ENCODE peak calls at places on chromosome 19, in seven cellular contexts. U, J, X, Q, G, R and T are unnamed samples.

GRCh38 chr19:44807652-44808462 is 1.0 kb upstream of the BCAM start:
- DNase-seq in U (peak; percentile 77), J (no peak), X (peak; percentile 59), Q (peak; percentile 40), G (no peak), R (peak; percentile 55), T (no peak)

GRCh38 chr19:55376381-55376933 is at the start of gene TMEM190:
- DNase-seq in U (no peak), J (peak; percentile 85), X (no peak), Q (no peak), G (no peak), R (no peak), T (no peak)

GRCh38 chr19:16936901-16937300 is 48.1 kb downstream of the F2RL3 start:
- DNase-seq in U (no peak), J (no peak), X (no peak), Q (no peak), G (no peak), R (no peak), T (no peak)

GRCh38 chr19:5969476-5969875 is 8.5 kb downstream of the RANBP3 start:
- DNase-seq in U (no peak), J (no peak), X (no peak), Q (no peak), G (peak; percentile 50), R (no peak), T (no peak)

GRCh38 chr19:31002852-31003251 is 346.4 kb downstream of the TSHZ3 start:
- DNase-seq in U (no peak), J (no peak), X (no peak), Q (no peak), G (no peak), R (no peak), T (no peak)

GRCh38 chr19:34316741-34317241 is 48.2 kb upstream of the GPI start:
- DNase-seq in U (no peak), J (no peak), X (no peak), Q (peak; percentile 23), G (peak; percentile 28), R (peak; percentile 4), T (no peak)

GRCh38 chr19:53774011-53774410 is 50.1 kb downstream of the NLRP12 start:
- DNase-seq in U (no peak), J (no peak), X (no peak), Q (no peak), G (no peak), R (no peak), T (no peak)

GRCh38 chr19:55452381-55453325 is 8.8 kb downstream of the ISOC2 start:
- DNase-seq in U (no peak), J (peak; percentile 91), X (peak; percentile 49), Q (peak; percentile 46), G (peak; percentile 88), R (no peak), T (no peak)

GRCh38 chr19:39843919-39844793 is 2.0 kb downstream of the FBL start:
- DNase-seq in U (no peak), J (no peak), X (no peak), Q (no peak), G (no peak), R (no peak), T (no peak)

GRCh38 chr19:5293607-5294089 is 47.0 kb downstream of the PTPRS start:
- DNase-seq in U (peak; percentile 33), J (peak; percentile 87), X (peak; percentile 49), Q (no peak), G (peak; percentile 79), R (no peak), T (no peak)

GRCh38 chr19:39199025-39199424 is 2.3 kb downstream of the NCCRP1 start:
- DNase-seq in U (no peak), J (no peak), X (peak; percentile 34), Q (no peak), G (peak; percentile 67), R (no peak), T (no peak)

GRCh38 chr19:4063369-4064072 is 3.2 kb downstream of the ZBTB7A start:
- DNase-seq in U (no peak), J (no peak), X (no peak), Q (peak; percentile 61), G (no peak), R (no peak), T (no peak)

GRCh38 chr19:31955061-31955460 is 390.3 kb upstream of the ZNF507 start:
- DNase-seq in U (no peak), J (no peak), X (peak; percentile 3), Q (no peak), G (no peak), R (no peak), T (no peak)

GRCh38 chr19:49533551-49534488 is 6.0 kb downstream of the RCN3 start:
- DNase-seq in U (peak; percentile 63), J (peak; percentile 97), X (peak; percentile 82), Q (peak; percentile 69), G (peak; percentile 88), R (no peak), T (peak; percentile 69)

GRCh38 chr19:46841458-46842083 is 9.1 kb downstream of the AP2S1 start:
- DNase-seq in U (no peak), J (no peak), X (peak; percentile 35), Q (peak; percentile 39), G (no peak), R (no peak), T (no peak)

GRCh38 chr19:9871626-9872338 is 36.7 kb downstream of the PIN1 start:
- DNase-seq in U (no peak), J (no peak), X (no peak), Q (no peak), G (no peak), R (no peak), T (no peak)

DNA sequence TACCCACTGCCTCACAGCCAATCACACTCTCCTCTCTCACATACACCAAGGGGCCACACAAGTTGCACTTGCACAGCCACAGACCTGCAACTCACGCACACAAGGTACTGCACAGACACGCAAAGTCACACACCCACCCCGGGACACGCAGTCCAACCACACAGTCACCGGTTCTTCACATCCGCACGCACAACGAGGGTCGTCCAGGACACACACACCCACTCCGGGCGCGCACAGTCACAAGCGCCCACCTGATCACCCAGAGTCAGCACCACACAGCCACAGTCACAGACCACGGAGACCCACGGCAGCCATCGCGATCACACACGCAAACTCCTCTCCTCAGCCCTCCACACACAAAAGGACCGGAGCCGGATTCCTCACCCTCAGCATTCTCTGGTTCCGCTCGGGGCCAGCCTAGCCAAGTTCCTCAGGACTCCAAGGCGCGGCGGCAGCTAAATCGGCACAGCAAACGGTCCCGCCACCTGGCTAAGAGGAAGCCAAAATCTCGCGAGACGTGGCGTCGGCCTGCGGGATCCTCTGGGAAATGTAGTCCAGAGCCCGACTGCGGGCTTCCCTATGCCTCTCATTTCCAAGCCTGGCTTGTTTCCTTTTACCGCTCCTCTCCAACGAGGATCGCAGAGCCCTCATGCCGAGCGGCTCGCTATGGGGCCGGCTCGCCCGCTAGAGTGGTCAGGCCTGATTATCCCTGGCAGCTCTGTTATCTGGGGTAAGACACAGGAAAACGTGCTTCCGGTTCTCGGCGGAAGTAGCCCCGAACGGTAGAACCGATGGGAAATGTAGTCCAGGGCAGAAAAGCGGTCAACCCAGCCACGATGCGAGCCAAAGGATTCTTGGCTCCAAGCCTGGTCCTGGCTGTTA is at the start of gene ZNF850:
- DNase-seq in U (peak; percentile 91), J (peak; percentile 94), X (peak; percentile 95), Q (peak; percentile 95), G (peak; percentile 97), R (peak; percentile 66), T (peak; percentile 59)
- TF ChIP-seq POLR2A in U (no peak), J (no peak), X (no peak), Q (peak; percentile 42), G (no peak), R (no peak), T (peak; percentile 81)

DNA sequence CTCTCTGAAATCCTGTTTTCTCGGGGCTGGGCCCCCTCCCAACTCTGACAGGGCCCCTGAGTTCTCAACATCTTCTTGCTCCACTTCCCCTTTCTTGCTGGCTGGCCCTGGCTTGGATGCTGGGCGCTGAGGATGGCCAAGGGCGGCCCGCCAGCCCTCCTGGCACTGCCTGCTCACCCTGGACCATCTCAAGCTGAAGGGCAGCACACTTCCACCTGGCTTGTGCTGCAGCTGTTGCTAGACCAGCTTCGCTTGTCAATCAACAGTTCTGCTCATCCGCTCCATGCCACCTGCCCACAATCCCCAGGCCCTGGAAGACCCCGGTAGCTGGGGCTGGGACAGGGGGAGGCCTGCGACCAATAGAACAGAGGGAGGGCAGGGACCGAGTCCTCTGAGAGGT is 6.9 kb upstream of the GMIP start:
- DNase-seq in U (no peak), J (peak; percentile 59), X (no peak), Q (no peak), G (no peak), R (no peak), T (peak; percentile 10)
- TF ChIP-seq POLR2AphosphoS5 in U (no peak), J (no peak), X (no peak), Q (no peak), G (no peak), R (no peak), T (no peak)

DNA sequence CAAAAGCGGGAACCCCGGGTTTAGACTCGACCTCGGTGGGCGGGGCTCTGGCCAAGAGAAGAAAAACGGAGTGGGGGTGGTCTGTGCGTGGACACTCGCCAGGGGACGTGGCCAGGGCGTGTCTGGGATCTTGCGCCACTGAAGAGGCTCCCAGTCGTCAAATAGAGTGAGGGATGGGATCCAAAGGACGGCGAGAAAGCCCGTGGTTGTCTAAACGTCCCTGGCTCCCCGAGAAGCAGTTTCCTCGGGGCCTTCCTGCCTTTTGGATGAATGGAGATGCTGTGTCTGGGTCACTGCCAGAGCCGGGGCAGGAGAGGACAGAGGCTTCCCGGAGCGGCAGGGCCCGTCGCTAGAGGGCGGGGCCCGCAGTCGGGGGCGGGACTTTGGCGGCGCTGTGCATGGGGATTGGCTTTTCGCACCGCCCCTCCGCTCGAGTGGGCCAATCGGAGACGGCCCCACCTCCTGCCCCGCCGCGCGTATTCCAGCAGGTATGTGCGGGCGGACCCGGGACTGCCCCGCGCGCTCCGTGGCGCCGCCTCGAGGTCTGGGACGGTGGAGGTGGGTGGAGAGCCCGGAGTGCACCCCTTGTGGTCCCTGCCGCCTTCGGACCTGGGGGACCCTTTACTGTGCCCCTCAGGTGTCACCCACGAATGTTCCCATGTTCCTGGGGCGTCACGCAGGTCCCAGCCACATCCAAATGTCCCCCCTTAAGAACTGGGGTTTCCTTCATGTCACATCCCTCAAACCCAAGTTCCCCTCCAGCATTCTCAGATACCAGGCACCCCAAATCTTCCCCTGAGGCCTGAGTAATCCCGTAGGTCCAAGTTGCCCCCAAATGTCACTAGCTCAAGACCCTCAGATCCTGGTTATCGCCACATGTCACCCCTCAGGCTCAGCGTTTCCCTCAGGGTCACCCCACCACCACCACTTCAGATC is 38.4 kb downstream of the ZSWIM4 start:
- DNase-seq in U (peak; percentile 97), J (peak; percentile 99), X (peak; percentile 95), Q (peak; percentile 97), G (peak; percentile 99), R (no peak), T (peak; percentile 99)
- TF ChIP-seq POLR2A in U (peak; percentile 13), J (peak; percentile 27), X (no peak), Q (peak; percentile 28), G (no peak), R (no peak), T (no peak)

GRCh38 chr19:37779139-37780035 is at the start of gene ZNF573:
- DNase-seq in U (peak; percentile 72), J (peak; percentile 87), X (peak; percentile 82), Q (peak; percentile 86), G (peak; percentile 87), R (peak; percentile 84), T (peak; percentile 58)
- TF ChIP-seq POLR2AphosphoS5 in U (peak; percentile 58), J (peak; percentile 12), X (peak; percentile 78), Q (peak; percentile 64), G (peak; percentile 78), R (peak; percentile 87), T (peak; percentile 58)